ENCODE peak calls at places on chromosome 21, in five cellular contexts. S is astrocyte of the spinal cord, H is B cell, F is AG09319, J is GM12865. E is an unnamed sample.

GRCh38 chr21:14215971-14216621 is at the start of gene RBM11:
- DNase-seq in J (peak), S (peak), F (no peak), H (peak), E (peak)

GRCh38 chr21:37742532-37742931 is 173.7 kb downstream of the KCNJ6 start:
- DNase-seq in S (no peak), H (no peak), J (no peak), F (no peak), E (no peak)

GRCh38 chr21:27108228-27108627 is 141.3 kb upstream of the ADAMTS5 start:
- DNase-seq in S (no peak), F (peak), H (no peak), J (no peak), E (no peak)

GRCh38 chr21:19523066-19523465 is 1119.5 kb upstream of the TMPRSS15 start:
- DNase-seq in F (no peak), J (no peak), H (no peak), S (no peak), E (no peak)

GRCh38 chr21:19490481-19490880 is 1086.9 kb upstream of the TMPRSS15 start:
- DNase-seq in S (no peak), J (no peak), H (no peak), F (no peak), E (no peak)

GRCh38 chr21:34037446-34037845 is 35.9 kb upstream of the MRPS6 start:
- DNase-seq in F (no peak), H (no peak), S (peak), J (no peak), E (no peak)

GRCh38 chr21:25313891-25314646 is 293.2 kb downstream of the MRPL39 start:
- DNase-seq in H (no peak), S (peak), J (peak), F (peak), E (no peak)

GRCh38 chr21:26042181-26042876 is 128.2 kb downstream of the APP start:
- DNase-seq in J (no peak), H (no peak), F (no peak), S (no peak), E (no peak)

GRCh38 chr21:17612023-17612564 is 607 bp downstream of the BTG3 start:
- DNase-seq in S (no peak), J (peak), H (no peak), F (no peak), E (peak)

GRCh38 chr21:31862078-31862477 is 10.7 kb upstream of the HUNK start:
- DNase-seq in S (no peak), F (no peak), H (no peak), J (no peak), E (no peak)

GRCh38 chr21:27366846-27367245 is 400.0 kb upstream of the ADAMTS5 start:
- DNase-seq in S (no peak), F (no peak), H (no peak), J (no peak), E (no peak)

GRCh38 chr21:25385912-25386474 is 221.3 kb downstream of the MRPL39 start:
- DNase-seq in J (peak), S (peak), H (peak), F (peak), E (no peak)

GRCh38 chr21:29260461-29260860 is 38.3 kb upstream of the BACH1 start:
- DNase-seq in J (no peak), S (no peak), F (no peak), H (no peak), E (no peak)

GRCh38 chr21:18142639-18143038 is 102.0 kb upstream of the CHODL start:
- DNase-seq in S (no peak), H (no peak), J (no peak), F (no peak), E (no peak)

GRCh38 chr21:37240978-37241377 is 26.2 kb downstream of the VPS26C start:
- DNase-seq in F (no peak), J (no peak), H (no peak), S (no peak), E (no peak)

GRCh38 chr21:26845750-26846035 is 484 bp upstream of the ADAMTS1 start:
- DNase-seq in F (no peak), J (no peak), H (no peak), S (no peak), E (no peak)

GRCh38 chr21:29133241-29133640 is 2.8 kb downstream of the MAP3K7CL start:
- DNase-seq in H (no peak), J (no peak), F (no peak), S (no peak), E (no peak)

GRCh38 chr21:25139390-25139789 is 467.9 kb downstream of the MRPL39 start:
- DNase-seq in S (no peak), F (no peak), H (no peak), J (no peak), E (no peak)

GRCh38 chr21:27339902-27340301 is 373.0 kb upstream of the ADAMTS5 start:
- DNase-seq in F (peak), J (no peak), H (no peak), S (no peak), E (no peak)

GRCh38 chr21:15625363-15625762 is 104.4 kb upstream of the USP25 start:
- DNase-seq in H (no peak), F (no peak), S (no peak), J (no peak), E (no peak)

GRCh38 chr21:28357743-28358142 is 634.9 kb downstream of the LTN1 start:
- DNase-seq in F (no peak), S (no peak), H (no peak), J (no peak), E (no peak)

GRCh38 chr21:24938592-24938991 is 668.7 kb downstream of the MRPL39 start:
- DNase-seq in F (no peak), H (no peak), S (no peak), J (no peak), E (no peak)

GRCh38 chr21:36989699-36990507 is 16.6 kb upstream of the RIPPLY3 start:
- DNase-seq in H (peak), S (peak), F (peak), J (peak), E (peak)

GRCh38 chr21:18620421-18620820 is 216.8 kb upstream of the TMPRSS15 start:
- DNase-seq in F (no peak), H (no peak), J (no peak), S (no peak), E (no peak)

GRCh38 chr21:18499761-18500376 is 96.3 kb upstream of the TMPRSS15 start:
- DNase-seq in H (no peak), F (no peak), S (peak), J (peak), E (peak)

GRCh38 chr21:29718081-29718815 is 221.5 kb downstream of the GRIK1 start:
- DNase-seq in F (no peak), J (no peak), H (no peak), S (no peak), E (no peak)

GRCh38 chr21:37032293-37032692 is 25.8 kb downstream of the RIPPLY3 start:
- DNase-seq in F (no peak), H (no peak), J (no peak), S (no peak), E (no peak)

GRCh38 chr21:29849735-29850176 is 90.0 kb downstream of the GRIK1 start:
- DNase-seq in H (peak), F (peak), S (peak), J (peak), E (peak)

GRCh38 chr21:15688016-15688415 is 41.8 kb upstream of the USP25 start:
- DNase-seq in J (no peak), S (no peak), H (no peak), F (no peak), E (no peak)

GRCh38 chr21:25790122-25790951 is 55.6 kb downstream of the GABPA start:
- DNase-seq in H (no peak), F (peak), J (peak), S (peak), E (peak)

GRCh38 chr21:29209696-29210095 is 79.3 kb downstream of the MAP3K7CL start:
- DNase-seq in H (no peak), S (peak), J (no peak), F (no peak), E (no peak)

GRCh38 chr21:37737996-37738395 is 178.3 kb downstream of the KCNJ6 start:
- DNase-seq in F (no peak), H (no peak), S (no peak), J (no peak), E (no peak)

GRCh38 chr21:28537371-28538079 is 455.2 kb downstream of the LTN1 start:
- DNase-seq in H (no peak), J (no peak), S (peak), F (no peak), E (no peak)

GRCh38 chr21:17889171-17889570 is 70.0 kb upstream of the C21orf91 start:
- DNase-seq in S (no peak), J (no peak), H (no peak), F (no peak), E (no peak)

GRCh38 chr21:17688912-17689874 is 76.5 kb upstream of the BTG3 start:
- DNase-seq in J (peak), H (no peak), S (peak), F (no peak), E (peak)

GRCh38 chr21:31530364-31530763 is 129.1 kb upstream of the SOD1 start:
- DNase-seq in F (no peak), H (no peak), S (no peak), J (no peak), E (no peak)

GRCh38 chr21:37489553-37489952 is 123.0 kb downstream of the DYRK1A start:
- DNase-seq in J (no peak), S (peak), H (no peak), F (no peak), E (no peak)

GRCh38 chr21:15669247-15669646 is 60.5 kb upstream of the USP25 start:
- DNase-seq in F (peak), J (no peak), H (no peak), S (peak), E (no peak)

GRCh38 chr21:37712204-37712934 is 203.9 kb downstream of the KCNJ6 start:
- DNase-seq in F (peak), H (peak), S (peak), J (peak), E (peak)

GRCh38 chr21:29342394-29342957 is 43.8 kb downstream of the BACH1 start:
- DNase-seq in F (peak), J (peak), H (no peak), S (peak), E (peak)

DNA sequence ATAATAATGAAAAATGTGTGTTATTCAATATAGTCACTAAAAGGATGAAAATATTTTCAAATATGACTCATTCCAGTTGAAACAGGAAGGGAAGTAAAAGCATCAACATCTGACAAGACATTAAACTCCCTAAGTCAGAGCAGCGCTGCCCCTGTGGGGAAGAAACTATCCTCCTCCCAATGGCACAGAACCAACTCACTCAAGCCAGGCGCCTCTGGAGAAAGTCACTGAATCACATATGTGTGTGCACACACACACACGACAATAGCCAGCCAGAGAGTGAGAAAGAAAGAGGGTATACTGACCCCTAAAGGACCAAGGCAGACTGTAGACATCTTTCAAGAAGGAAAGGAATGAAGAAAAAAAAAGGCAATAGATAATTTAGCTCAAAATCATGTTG is 126.9 kb downstream of the SETD4 start:
- DNase-seq in S (peak), H (no peak), J (peak), F (peak), E (no peak)
- TF ChIP-seq CTCF in S (peak), H (no peak), J (no peak), F (peak), E (no peak)

DNA sequence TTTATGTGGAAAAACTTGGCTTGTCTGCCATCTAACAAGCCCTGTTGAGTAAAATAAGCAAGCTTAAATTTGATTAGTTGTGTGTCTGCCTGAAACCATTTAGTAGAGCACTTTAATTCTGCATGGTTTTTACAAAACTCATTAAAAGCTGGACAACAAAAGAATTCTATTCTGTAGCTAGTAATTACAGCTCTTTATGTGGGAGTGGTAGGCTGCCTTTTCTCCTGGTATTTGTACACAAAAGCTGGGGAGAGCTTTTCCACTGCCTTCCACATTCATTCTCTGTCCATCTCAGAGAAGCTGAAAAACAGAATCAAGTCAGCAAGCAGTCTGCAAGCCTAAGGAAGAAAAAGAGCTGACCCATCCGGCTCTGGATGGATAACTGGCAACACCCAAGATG is 1.8 kb downstream of the ETS2 start:
- DNase-seq in J (no peak), H (no peak), F (no peak), S (peak), E (no peak)
- TF ChIP-seq CTCF in J (no peak), H (no peak), F (no peak), S (no peak), E (no peak)

DNA sequence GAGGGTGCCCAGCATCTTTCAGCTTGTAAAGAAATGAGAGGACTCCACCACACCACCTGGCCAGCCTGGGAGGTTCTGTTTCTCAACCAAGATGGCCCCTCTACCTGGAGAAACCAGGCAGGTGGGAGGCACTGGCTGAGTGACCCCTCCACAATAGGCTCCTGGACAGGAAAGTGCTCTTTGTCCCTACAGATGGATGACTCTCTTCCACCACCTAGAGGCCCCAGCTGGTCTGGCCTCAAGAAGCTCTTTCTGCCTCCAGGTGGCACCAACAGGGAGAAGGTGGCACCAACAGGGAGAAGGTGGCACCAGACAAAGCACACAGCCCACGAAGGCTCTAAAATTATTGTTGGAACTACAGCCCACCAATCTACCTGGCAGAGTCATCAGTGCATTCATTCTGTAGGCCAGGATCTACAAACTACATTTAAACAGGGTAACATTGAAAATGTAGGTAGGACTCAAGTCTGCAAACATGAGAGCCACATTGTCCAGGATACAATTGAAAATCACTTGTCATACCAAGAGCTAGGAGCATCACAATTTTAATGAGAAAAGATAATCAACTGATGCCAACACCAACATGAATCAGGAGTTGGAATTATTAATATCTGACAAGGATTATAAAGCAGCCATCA is 14.4 kb downstream of the TMPRSS3 start:
- DNase-seq in F (no peak), J (peak), H (no peak), S (peak), E (peak)
- TF ChIP-seq CTCF in F (peak), J (peak), H (no peak), S (peak), E (peak)

DNA sequence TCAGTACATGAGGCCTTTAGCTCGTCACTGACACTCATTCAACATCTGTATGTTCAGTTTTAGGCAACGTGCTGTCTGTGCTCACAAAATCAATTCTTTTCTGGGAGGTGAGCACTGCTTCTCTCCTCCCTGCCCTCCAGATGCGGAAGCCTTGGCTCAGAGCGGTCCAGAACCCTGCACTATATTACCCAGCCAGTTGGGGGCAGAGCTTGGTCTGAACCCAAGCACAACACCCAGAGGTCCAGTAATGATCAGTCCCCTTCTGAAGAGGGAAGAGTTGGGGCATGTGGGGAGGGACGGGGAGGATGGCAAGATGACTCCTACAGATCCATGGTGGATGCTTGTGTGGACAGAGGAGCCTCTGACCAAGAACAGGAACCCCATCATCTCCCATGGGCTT is 5.6 kb upstream of the DSCAM start:
- DNase-seq in S (no peak), F (no peak), J (no peak), H (no peak), E (no peak)
- TF ChIP-seq CTCF in S (no peak), F (no peak), J (no peak), H (no peak), E (no peak)

GRCh38 chr21:42862123-42862475 is 17.2 kb downstream of the WDR4 start:
- DNase-seq in J (no peak), S (no peak), H (peak), F (no peak), E (no peak)

GRCh38 chr21:42864286-42864685 is 15.1 kb downstream of the WDR4 start:
- DNase-seq in S (no peak), H (peak), F (no peak), J (no peak), E (no peak)

GRCh38 chr21:42861311-42862122 is 17.8 kb downstream of the WDR4 start:
- DNase-seq in J (no peak), F (no peak), S (no peak), H (peak), E (no peak)

GRCh38 chr21:42863504-42863870 is 15.9 kb downstream of the WDR4 start:
- DNase-seq in F (no peak), H (no peak), S (no peak), J (no peak), E (no peak)

GRCh38 chr21:42862774-42863503 is 16.4 kb downstream of the WDR4 start:
- DNase-seq in F (no peak), H (peak), S (no peak), J (no peak), E (no peak)
- TF ChIP-seq CTCF in F (no peak), H (no peak), S (no peak), J (no peak), E (no peak)

GRCh38 chr21:44444286-44444931 is 10.9 kb upstream of the LRRC3 start:
- DNase-seq in H (no peak), S (no peak), J (no peak), F (no peak), E (peak)
- TF ChIP-seq CTCF in H (no peak), S (no peak), J (peak), F (no peak), E (no peak)

GRCh38 chr21:46181436-46181835 is 2.8 kb downstream of the SPATC1L start:
- DNase-seq in F (no peak), J (no peak), H (peak), S (no peak), E (no peak)
- TF ChIP-seq CTCF in F (no peak), J (no peak), H (no peak), S (no peak), E (no peak)

GRCh38 chr21:23452384-23453083 is 2154.7 kb downstream of the MRPL39 start:
- DNase-seq in H (no peak), J (peak), S (no peak), F (no peak), E (peak)
- TF ChIP-seq CTCF in H (peak), J (peak), S (peak), F (no peak), E (no peak)

GRCh38 chr21:33025106-33025470 is 647 bp upstream of the OLIG2 start:
- DNase-seq in F (no peak), H (peak), S (no peak), J (no peak), E (no peak)
- TF ChIP-seq CTCF in F (no peak), H (no peak), S (no peak), J (no peak), E (no peak)

E was measured in activated CD8-positive, alpha-beta T cell treated with anti-CD3 and anti-CD28 coated beads for 36 hours.